ENCODE peak calls at places on chromosomes 1 and 21, in nine cellular contexts. Q is AG08396; F is CD8-positive, alpha-beta T cell; S is stimulated activated CD8-positive, alpha-beta memory T cell treated with anti-CD3 and anti-CD28 coated beads, Interleukin-4, amount 100 ng/mL, for 1 hour; U is HuH-7.5; V is T-helper 2 cell; E is SW480; M is substantia nigra; P is aorta. J is an unnamed sample.

GRCh38 chr1:235327559-235328270 is at the start of gene ARID4B:
- DNase-seq in F (peak; percentile 60), S (peak; percentile 36), P (peak; percentile 87), V (peak; percentile 17), Q (peak; percentile 64), E (no peak), U (no peak), M (peak; percentile 32), J (no peak)

GRCh38 chr1:176379626-176380339 is 83.2 kb upstream of the PAPPA2 start:
- DNase-seq in U (no peak), F (no peak), S (no peak), V (no peak), M (no peak), Q (no peak), E (peak; percentile 75), P (no peak), J (no peak)

GRCh38 chr21:34614443-34614692 is 545 bp downstream of the RCAN1 start:
- DNase-seq in E (no peak), U (no peak), V (no peak), P (no peak), Q (no peak), S (no peak), M (no peak), F (no peak), J (no peak)

GRCh38 chr1:182035097-182035770 is 26.3 kb downstream of the ZNF648 start:
- DNase-seq in S (no peak), P (no peak), Q (no peak), E (no peak), V (no peak), M (no peak), F (no peak), U (no peak), J (no peak)

GRCh38 chr21:44506279-44507255 is 33.4 kb downstream of the KRTAP10-1 start:
- DNase-seq in F (no peak), S (no peak), Q (no peak), V (no peak), M (no peak), P (peak; percentile 39), E (no peak), U (no peak), J (no peak)

GRCh38 chr1:207028884-207029283 is 3.7 kb downstream of the C1orf116 start:
- DNase-seq in U (no peak), M (no peak), P (no peak), V (no peak), S (no peak), F (no peak), Q (no peak), E (peak; percentile 41), J (no peak)

GRCh38 chr1:89536555-89537393 is 12.1 kb downstream of the LRRC8B start:
- DNase-seq in U (no peak), V (no peak), Q (no peak), M (no peak), P (no peak), E (no peak), S (no peak), F (no peak), J (no peak)

GRCh38 chr1:16249838-16250241 is 12.9 kb upstream of the CPLANE2 start:
- DNase-seq in S (no peak), U (no peak), P (no peak), E (no peak), F (no peak), M (no peak), V (no peak), Q (peak; percentile 47), J (no peak)

GRCh38 chr1:6235302-6235680 is 473 bp downstream of the ICMT start:
- DNase-seq in M (no peak), U (no peak), F (no peak), S (no peak), P (no peak), V (no peak), Q (no peak), E (no peak), J (no peak)

J was measured in Calu3.